ENCODE peak calls at places on chromosomes 1 and 21, in ten cellular contexts. One of them, this sample, is unnamed.

GRCh38 chr1:65420590-65421340 is at the start of the genes LEPR and LEPROT:
- DNase-seq in GM12878: no peak
- DNase-seq in spleen: no peak
- DNase-seq in esophagus muscularis mucosa: no peak
- DNase-seq in Peyer's patch: no peak
- DNase-seq in sigmoid colon: peak
- DNase-seq in thyroid gland: no peak
- DNase-seq in body of pancreas: no peak
- DNase-seq in uterus: no peak
- DNase-seq in H1: peak
- DNase-seq in this sample: no peak

GRCh38 chr1:24925082-24925779 is 4.8 kb downstream of the RUNX3 start:
- DNase-seq in GM12878: peak
- DNase-seq in spleen: no peak
- DNase-seq in esophagus muscularis mucosa: no peak
- DNase-seq in Peyer's patch: no peak
- DNase-seq in sigmoid colon: no peak
- DNase-seq in thyroid gland: no peak
- DNase-seq in body of pancreas: no peak
- DNase-seq in uterus: no peak
- DNase-seq in H1: no peak
- DNase-seq in this sample: no peak

GRCh38 chr1:184793967-184794366 is 39.3 kb upstream of the EDEM3 start:
- DNase-seq in GM12878: no peak
- DNase-seq in spleen: no peak
- DNase-seq in esophagus muscularis mucosa: no peak
- DNase-seq in Peyer's patch: no peak
- DNase-seq in sigmoid colon: no peak
- DNase-seq in thyroid gland: no peak
- DNase-seq in body of pancreas: peak
- DNase-seq in uterus: no peak
- DNase-seq in H1: no peak
- DNase-seq in this sample: no peak

GRCh38 chr1:204448321-204448964 is 36.8 kb upstream of the PPP1R15B start:
- DNase-seq in GM12878: no peak
- DNase-seq in spleen: peak
- DNase-seq in esophagus muscularis mucosa: no peak
- DNase-seq in Peyer's patch: peak
- DNase-seq in sigmoid colon: no peak
- DNase-seq in thyroid gland: no peak
- DNase-seq in body of pancreas: no peak
- DNase-seq in uterus: no peak
- DNase-seq in H1: no peak
- DNase-seq in this sample: peak

GRCh38 chr21:38311765-38312164 is 55.0 kb downstream of the KCNJ15 start:
- DNase-seq in GM12878: no peak
- DNase-seq in spleen: no peak
- DNase-seq in esophagus muscularis mucosa: no peak
- DNase-seq in Peyer's patch: no peak
- DNase-seq in sigmoid colon: no peak
- DNase-seq in thyroid gland: peak
- DNase-seq in body of pancreas: no peak
- DNase-seq in uterus: no peak
- DNase-seq in H1: no peak
- DNase-seq in this sample: no peak

GRCh38 chr1:27316860-27317259 is 5.1 kb upstream of the TMEM222 start:
- DNase-seq in GM12878: no peak
- DNase-seq in spleen: peak
- DNase-seq in esophagus muscularis mucosa: no peak
- DNase-seq in Peyer's patch: no peak
- DNase-seq in sigmoid colon: no peak
- DNase-seq in thyroid gland: no peak
- DNase-seq in body of pancreas: no peak
- DNase-seq in uterus: no peak
- DNase-seq in H1: no peak
- DNase-seq in this sample: no peak

GRCh38 chr1:28437924-28438699 is 67.7 kb upstream of the RCC1 start:
- DNase-seq in GM12878: no peak
- DNase-seq in spleen: peak
- DNase-seq in esophagus muscularis mucosa: peak
- DNase-seq in Peyer's patch: peak
- DNase-seq in sigmoid colon: peak
- DNase-seq in thyroid gland: peak
- DNase-seq in body of pancreas: peak
- DNase-seq in uterus: peak
- DNase-seq in H1: no peak
- DNase-seq in this sample: peak

GRCh38 chr1:231053493-231054162 is 13.6 kb upstream of the FAM89A start:
- DNase-seq in GM12878: peak
- DNase-seq in spleen: no peak
- DNase-seq in esophagus muscularis mucosa: no peak
- DNase-seq in Peyer's patch: no peak
- DNase-seq in sigmoid colon: no peak
- DNase-seq in thyroid gland: peak
- DNase-seq in body of pancreas: peak
- DNase-seq in uterus: peak
- DNase-seq in H1: no peak
- DNase-seq in this sample: peak

GRCh38 chr1:220462756-220463155 is 65.2 kb upstream of the MARK1 start:
- DNase-seq in GM12878: no peak
- DNase-seq in spleen: no peak
- DNase-seq in esophagus muscularis mucosa: peak
- DNase-seq in Peyer's patch: no peak
- DNase-seq in sigmoid colon: no peak
- DNase-seq in thyroid gland: peak
- DNase-seq in body of pancreas: no peak
- DNase-seq in uterus: no peak
- DNase-seq in H1: peak
- DNase-seq in this sample: no peak

GRCh38 chr1:187384504-187384903 is 555.8 kb downstream of the PLA2G4A start:
- DNase-seq in GM12878: no peak
- DNase-seq in spleen: no peak
- DNase-seq in esophagus muscularis mucosa: no peak
- DNase-seq in Peyer's patch: no peak
- DNase-seq in sigmoid colon: no peak
- DNase-seq in thyroid gland: no peak
- DNase-seq in body of pancreas: no peak
- DNase-seq in uterus: no peak
- DNase-seq in H1: no peak
- DNase-seq in this sample: no peak

GRCh38 chr1:30976143-30976542 is 67.6 kb upstream of the SDC3 start:
- DNase-seq in GM12878: no peak
- DNase-seq in spleen: no peak
- DNase-seq in esophagus muscularis mucosa: no peak
- DNase-seq in Peyer's patch: no peak
- DNase-seq in sigmoid colon: no peak
- DNase-seq in thyroid gland: no peak
- DNase-seq in body of pancreas: peak
- DNase-seq in uterus: no peak
- DNase-seq in H1: no peak
- DNase-seq in this sample: no peak

GRCh38 chr1:210402560-210402959 is 73.9 kb downstream of the HHAT start:
- DNase-seq in GM12878: no peak
- DNase-seq in spleen: no peak
- DNase-seq in esophagus muscularis mucosa: peak
- DNase-seq in Peyer's patch: no peak
- DNase-seq in sigmoid colon: no peak
- DNase-seq in thyroid gland: no peak
- DNase-seq in body of pancreas: no peak
- DNase-seq in uterus: no peak
- DNase-seq in H1: no peak
- DNase-seq in this sample: no peak

GRCh38 chr1:219172821-219173220 is 857 bp upstream of the LYPLAL1 start:
- DNase-seq in GM12878: no peak
- DNase-seq in spleen: no peak
- DNase-seq in esophagus muscularis mucosa: no peak
- DNase-seq in Peyer's patch: no peak
- DNase-seq in sigmoid colon: no peak
- DNase-seq in thyroid gland: no peak
- DNase-seq in body of pancreas: no peak
- DNase-seq in uterus: no peak
- DNase-seq in H1: no peak
- DNase-seq in this sample: no peak

GRCh38 chr1:219176168-219176567 is 2.5 kb downstream of the LYPLAL1 start:
- DNase-seq in GM12878: no peak
- DNase-seq in spleen: no peak
- DNase-seq in esophagus muscularis mucosa: no peak
- DNase-seq in Peyer's patch: no peak
- DNase-seq in sigmoid colon: no peak
- DNase-seq in thyroid gland: no peak
- DNase-seq in body of pancreas: no peak
- DNase-seq in uterus: no peak
- DNase-seq in H1: no peak
- DNase-seq in this sample: no peak

GRCh38 chr1:219173758-219174671 is at the start of gene LYPLAL1:
- DNase-seq in GM12878: peak
- DNase-seq in spleen: peak
- DNase-seq in esophagus muscularis mucosa: peak
- DNase-seq in Peyer's patch: peak
- DNase-seq in sigmoid colon: peak
- DNase-seq in thyroid gland: peak
- DNase-seq in body of pancreas: peak
- DNase-seq in uterus: peak
- DNase-seq in H1: peak
- DNase-seq in this sample: peak

GRCh38 chr1:219173434-219173757 is 282 bp upstream of the LYPLAL1 start:
- DNase-seq in GM12878: no peak
- DNase-seq in spleen: no peak
- DNase-seq in esophagus muscularis mucosa: no peak
- DNase-seq in Peyer's patch: no peak
- DNase-seq in sigmoid colon: no peak
- DNase-seq in thyroid gland: no peak
- DNase-seq in body of pancreas: no peak
- DNase-seq in uterus: no peak
- DNase-seq in H1: no peak
- DNase-seq in this sample: no peak

GRCh38 chr1:219174672-219175564 is 1.2 kb downstream of the LYPLAL1 start:
- DNase-seq in GM12878: peak
- DNase-seq in spleen: no peak
- DNase-seq in esophagus muscularis mucosa: no peak
- DNase-seq in Peyer's patch: no peak
- DNase-seq in sigmoid colon: no peak
- DNase-seq in thyroid gland: peak
- DNase-seq in body of pancreas: peak
- DNase-seq in uterus: peak
- DNase-seq in H1: no peak
- DNase-seq in this sample: no peak
- TF ChIP-seq POLR2A in GM12878: no peak
- TF ChIP-seq POLR2A in spleen: no peak
- TF ChIP-seq POLR2A in esophagus muscularis mucosa: no peak
- TF ChIP-seq POLR2A in Peyer's patch: no peak
- TF ChIP-seq POLR2A in sigmoid colon: no peak
- TF ChIP-seq POLR2A in thyroid gland: no peak
- TF ChIP-seq POLR2A in body of pancreas: peak
- TF ChIP-seq POLR2A in uterus: no peak
- TF ChIP-seq POLR2A in H1: no peak
- TF ChIP-seq POLR2A in this sample: no peak

DNA sequence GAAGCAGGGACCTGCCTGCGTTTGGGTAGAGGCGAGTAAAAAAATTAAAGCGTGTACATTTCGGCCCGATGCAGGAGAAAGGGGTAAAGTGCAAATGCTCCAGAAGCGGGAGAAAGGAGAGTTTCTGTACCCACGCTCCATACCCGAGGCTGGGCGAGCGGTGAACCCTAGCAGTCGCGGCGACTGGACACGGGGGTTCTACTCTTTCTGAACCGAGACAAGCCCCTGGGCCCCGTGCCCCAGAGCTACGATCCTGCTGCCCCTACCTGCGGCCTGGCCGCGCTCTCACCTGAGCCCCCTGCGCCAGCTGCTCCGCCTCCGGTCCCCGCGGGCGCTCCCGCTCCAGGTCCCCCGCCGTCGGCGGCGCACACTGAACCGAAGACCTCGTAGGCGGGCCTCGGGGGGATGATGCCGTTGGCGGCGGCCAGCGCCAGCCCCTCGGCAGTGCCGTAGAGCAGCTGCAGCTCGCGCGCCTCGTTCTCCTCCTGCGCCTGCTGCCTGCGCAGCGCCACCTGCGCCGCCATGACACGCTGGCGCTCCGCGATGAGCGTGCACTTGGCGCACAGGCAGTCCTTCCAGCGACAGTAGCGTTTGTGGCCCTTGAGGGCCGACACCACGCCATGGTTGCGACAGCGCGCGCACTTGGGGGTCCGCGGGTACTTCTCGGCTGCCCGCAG is 2.4 kb downstream of the DMRTA2 start:
- DNase-seq in GM12878: no peak
- DNase-seq in spleen: no peak
- DNase-seq in esophagus muscularis mucosa: no peak
- DNase-seq in Peyer's patch: peak
- DNase-seq in sigmoid colon: no peak
- DNase-seq in thyroid gland: no peak
- DNase-seq in body of pancreas: no peak
- DNase-seq in uterus: no peak
- DNase-seq in H1: peak
- DNase-seq in this sample: no peak
- H3K4me3 ChIP-seq in GM12878: no peak
- H3K4me3 ChIP-seq in spleen: peak
- H3K4me3 ChIP-seq in esophagus muscularis mucosa: peak
- H3K4me3 ChIP-seq in Peyer's patch: no peak
- H3K4me3 ChIP-seq in sigmoid colon: no peak
- H3K4me3 ChIP-seq in thyroid gland: no peak
- H3K4me3 ChIP-seq in body of pancreas: no peak
- H3K4me3 ChIP-seq in uterus: no peak
- H3K4me3 ChIP-seq in H1: peak
- H3K4me3 ChIP-seq in this sample: no peak

GRCh38 chr1:41329662-41330587 is 31.3 kb upstream of the FOXO6 start:
- DNase-seq in GM12878: no peak
- DNase-seq in spleen: no peak
- DNase-seq in esophagus muscularis mucosa: peak
- DNase-seq in Peyer's patch: no peak
- DNase-seq in sigmoid colon: no peak
- DNase-seq in thyroid gland: no peak
- DNase-seq in body of pancreas: no peak
- DNase-seq in uterus: no peak
- DNase-seq in H1: peak
- DNase-seq in this sample: no peak
- H3K27ac ChIP-seq in GM12878: no peak
- H3K27ac ChIP-seq in spleen: no peak
- H3K27ac ChIP-seq in esophagus muscularis mucosa: no peak
- H3K27ac ChIP-seq in Peyer's patch: no peak
- H3K27ac ChIP-seq in sigmoid colon: no peak
- H3K27ac ChIP-seq in thyroid gland: no peak
- H3K27ac ChIP-seq in body of pancreas: no peak
- H3K27ac ChIP-seq in uterus: no peak
- H3K27ac ChIP-seq in H1: no peak
- H3K27ac ChIP-seq in this sample: no peak

DNA sequence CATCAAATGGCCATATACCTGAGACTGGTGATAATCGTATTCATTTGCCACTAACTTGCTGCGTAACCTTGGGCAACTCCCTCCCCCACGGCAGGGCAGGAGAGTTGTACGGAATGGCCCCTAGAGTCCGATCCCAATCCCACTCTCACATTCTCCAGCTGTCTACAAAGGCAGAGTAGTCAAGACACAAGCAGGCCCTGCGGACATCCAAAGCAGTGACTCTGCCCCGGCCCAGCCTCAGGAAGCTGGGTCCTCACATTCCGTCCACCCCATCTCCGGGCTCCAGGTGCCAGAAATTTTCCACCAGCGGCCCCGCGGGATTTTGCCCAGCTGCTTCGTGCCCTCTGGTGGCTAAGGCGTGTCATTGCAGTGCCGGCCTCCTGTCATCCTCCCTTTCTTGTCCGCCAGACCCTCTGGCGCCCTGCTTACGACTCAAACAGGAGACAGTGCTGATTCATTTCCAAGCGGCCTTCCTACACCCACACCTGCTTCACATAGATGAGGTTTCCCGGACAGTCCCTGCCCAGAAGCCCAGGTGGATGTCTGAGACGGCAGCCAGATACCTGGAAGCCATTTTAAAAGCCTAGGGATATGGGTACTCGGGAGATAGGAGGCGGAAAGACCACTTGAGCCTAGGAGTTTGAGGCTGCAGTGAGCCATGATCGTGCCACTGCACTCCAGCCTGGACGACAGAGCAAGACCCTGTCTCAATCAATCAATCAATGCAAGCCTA is 2.9 kb upstream of the S100A2 start:
- DNase-seq in GM12878: peak
- DNase-seq in spleen: peak
- DNase-seq in esophagus muscularis mucosa: peak
- DNase-seq in Peyer's patch: peak
- DNase-seq in sigmoid colon: peak
- DNase-seq in thyroid gland: peak
- DNase-seq in body of pancreas: peak
- DNase-seq in uterus: peak
- DNase-seq in H1: peak
- DNase-seq in this sample: peak
- TF ChIP-seq POLR2A in GM12878: no peak
- TF ChIP-seq POLR2A in spleen: no peak
- TF ChIP-seq POLR2A in esophagus muscularis mucosa: no peak
- TF ChIP-seq POLR2A in Peyer's patch: no peak
- TF ChIP-seq POLR2A in sigmoid colon: no peak
- TF ChIP-seq POLR2A in thyroid gland: peak
- TF ChIP-seq POLR2A in body of pancreas: no peak
- TF ChIP-seq POLR2A in uterus: no peak
- TF ChIP-seq POLR2A in H1: no peak
- TF ChIP-seq POLR2A in this sample: no peak

This sample was measured in stomach.